ENCODE peak calls at places on chromosomes 16 and 17, in seven cellular contexts. O is H9, H is neuronal stem cell, J is IMR-90, K is mesenchymal stem cell, M is H1, Y is trophoblast cell. R is an unnamed sample.

GRCh38 chr16:47136101-47136820 is 7.5 kb downstream of the NETO2 start:
- DNase-seq in O (no peak), H (no peak), J (peak), K (peak), M (no peak), Y (no peak), R (peak)

GRCh38 chr16:4232541-4233386 is 9.1 kb downstream of the SRL start:
- DNase-seq in O (no peak), H (no peak), J (no peak), K (no peak), M (no peak), Y (no peak), R (no peak)

GRCh38 chr16:54588026-54588425 is 301.4 kb upstream of the IRX3 start:
- DNase-seq in O (no peak), H (no peak), J (no peak), K (no peak), M (no peak), Y (no peak), R (no peak)

GRCh38 chr16:27080870-27081269 is 14.1 kb downstream of the C16orf82 start:
- DNase-seq in O (peak), H (no peak), J (no peak), K (peak), M (no peak), Y (no peak), R (peak)

GRCh38 chr16:30983898-30984610 is 953 bp upstream of the HSD3B7 start:
- DNase-seq in O (no peak), H (no peak), J (no peak), K (no peak), M (no peak), Y (no peak), R (no peak)

GRCh38 chr17:63434951-63435571 is 11.0 kb downstream of the CYB561 start:
- DNase-seq in O (peak), H (no peak), J (peak), K (no peak), M (no peak), Y (no peak), R (no peak)

GRCh38 chr17:13640559-13640958 is 38.8 kb upstream of the HS3ST3A1 start:
- DNase-seq in O (no peak), H (no peak), J (peak), K (no peak), M (no peak), Y (no peak), R (no peak)

GRCh38 chr17:43878260-43879082 is 28.9 kb downstream of the MPP2 start:
- DNase-seq in O (peak), H (peak), J (peak), K (peak), M (peak), Y (peak), R (peak)

GRCh38 chr16:31477220-31478216 is 5.4 kb upstream of the SLC5A2 start:
- DNase-seq in O (peak), H (no peak), J (no peak), K (no peak), M (peak), Y (peak), R (peak)

GRCh38 chr17:31392856-31393748 is 1.6 kb downstream of the RAB11FIP4 start:
- DNase-seq in O (peak), H (no peak), J (no peak), K (no peak), M (peak), Y (no peak), R (no peak)

GRCh38 chr16:53099318-53100130 is 44.7 kb downstream of the CHD9 start:
- DNase-seq in O (peak), H (peak), J (peak), K (peak), M (peak), Y (peak), R (peak)

GRCh38 chr16:10997485-10997884 is 53.1 kb downstream of the CLEC16A start:
- DNase-seq in O (no peak), H (no peak), J (no peak), K (no peak), M (no peak), Y (no peak), R (no peak)

GRCh38 chr16:592518-593306 is 2.8 kb downstream of the RAB40C start:
- DNase-seq in O (no peak), H (no peak), J (no peak), K (peak), M (no peak), Y (peak), R (no peak)

GRCh38 chr17:42667088-42667951 is 8.2 kb downstream of the TUBG2 start:
- DNase-seq in O (peak), H (no peak), J (peak), K (peak), M (no peak), Y (no peak), R (no peak)

GRCh38 chr17:78821961-78822360 is 18.7 kb downstream of the USP36 start:
- DNase-seq in O (no peak), H (no peak), J (peak), K (no peak), M (no peak), Y (no peak), R (no peak)

GRCh38 chr17:18033442-18034099 is 5.4 kb downstream of the ATPAF2 start:
- DNase-seq in O (peak), H (peak), J (peak), K (peak), M (no peak), Y (peak), R (peak)

GRCh38 chr17:64537488-64537887 is 30.7 kb downstream of the CEP95 start:
- DNase-seq in O (no peak), H (no peak), J (no peak), K (no peak), M (no peak), Y (no peak), R (no peak)

GRCh38 chr17:41118721-41119120 is 548 bp upstream of the KRTAP4-11 start:
- DNase-seq in O (no peak), H (no peak), J (peak), K (no peak), M (no peak), Y (no peak), R (no peak)

GRCh38 chr17:40314557-40314953 is 5.6 kb downstream of the RARA start:
- DNase-seq in O (no peak), H (no peak), J (peak), K (peak), M (no peak), Y (peak), R (no peak)

GRCh38 chr17:1147664-1148063 is 32.1 kb downstream of the ABR start:
- DNase-seq in O (peak), H (peak), J (peak), K (peak), M (peak), Y (no peak), R (peak)

GRCh38 chr16:21100447-21100846 is 50.2 kb downstream of the DNAH3 start:
- DNase-seq in O (no peak), H (no peak), J (peak), K (peak), M (no peak), Y (no peak), R (no peak)

GRCh38 chr16:49598386-49599170 is 225.0 kb downstream of the C16orf78 start:
- DNase-seq in O (peak), H (no peak), J (no peak), K (no peak), M (peak), Y (no peak), R (no peak)

GRCh38 chr17:45301674-45302073 is 15.1 kb downstream of the MAP3K14 start:
- DNase-seq in O (no peak), H (no peak), J (no peak), K (no peak), M (no peak), Y (no peak), R (no peak)

GRCh38 chr16:23608194-23608593 is 12.1 kb upstream of the NDUFAB1 start:
- DNase-seq in O (no peak), H (no peak), J (peak), K (peak), M (no peak), Y (no peak), R (no peak)

GRCh38 chr17:52149626-52150025 is 8.9 kb downstream of the CA10 start:
- DNase-seq in O (no peak), H (no peak), J (no peak), K (no peak), M (no peak), Y (no peak), R (no peak)

GRCh38 chr16:83995756-83996155 is 27.7 kb downstream of the NECAB2 start:
- DNase-seq in O (peak), H (peak), J (peak), K (no peak), M (peak), Y (no peak), R (peak)

GRCh38 chr17:78346605-78347250 is 13.1 kb downstream of the SOCS3 start:
- DNase-seq in O (no peak), H (no peak), J (peak), K (no peak), M (no peak), Y (no peak), R (no peak)

DNA sequence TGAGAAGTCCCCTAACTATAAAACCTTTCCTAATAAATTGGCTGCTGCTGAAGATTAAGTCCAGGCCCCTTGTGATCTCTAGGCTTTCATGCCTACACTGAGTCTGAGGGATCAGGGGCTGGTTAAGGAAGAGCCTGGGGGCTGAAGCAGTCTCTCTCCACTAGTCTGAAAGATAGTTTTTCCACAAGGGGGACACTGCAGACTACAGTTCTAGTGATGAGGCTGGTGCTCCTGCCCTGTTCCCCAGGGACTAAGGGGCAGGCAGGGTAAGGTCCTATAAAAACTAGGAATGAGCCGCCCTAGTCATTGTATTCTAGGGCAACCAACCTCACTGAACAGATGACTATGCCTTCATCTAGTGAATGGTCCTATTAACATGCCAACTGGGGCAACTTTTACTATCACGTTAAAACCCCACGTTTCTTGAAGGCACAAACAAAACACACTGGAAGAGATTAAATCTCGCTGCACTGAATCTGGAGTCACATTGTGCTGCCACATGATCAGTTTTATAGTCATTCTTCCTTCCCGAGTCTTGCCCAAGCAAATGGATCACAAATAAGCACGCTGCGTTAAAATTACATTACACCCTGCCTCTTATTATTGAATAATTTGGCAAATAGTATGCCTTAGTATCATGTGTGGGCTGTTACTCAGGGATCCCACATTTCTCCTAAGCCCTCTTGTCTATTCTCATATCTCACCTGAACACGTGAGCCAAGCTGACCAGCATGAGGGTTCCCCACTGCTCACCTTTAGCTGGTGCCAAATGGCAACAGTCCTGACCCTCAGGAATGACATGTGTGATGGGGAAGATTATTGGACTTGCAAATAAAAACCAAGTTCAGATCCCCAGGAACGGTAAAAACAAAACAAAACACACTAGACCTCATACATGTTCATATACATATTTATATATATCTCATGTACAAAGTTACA is 95.4 kb upstream of the TOB1 start:
- DNase-seq in O (no peak), H (no peak), J (no peak), K (no peak), M (no peak), Y (no peak), R (no peak)
- H3K4me2 ChIP-seq in O (no peak), H (no peak), J (no peak), K (no peak), M (no peak), Y (no peak), R (no peak)

DNA sequence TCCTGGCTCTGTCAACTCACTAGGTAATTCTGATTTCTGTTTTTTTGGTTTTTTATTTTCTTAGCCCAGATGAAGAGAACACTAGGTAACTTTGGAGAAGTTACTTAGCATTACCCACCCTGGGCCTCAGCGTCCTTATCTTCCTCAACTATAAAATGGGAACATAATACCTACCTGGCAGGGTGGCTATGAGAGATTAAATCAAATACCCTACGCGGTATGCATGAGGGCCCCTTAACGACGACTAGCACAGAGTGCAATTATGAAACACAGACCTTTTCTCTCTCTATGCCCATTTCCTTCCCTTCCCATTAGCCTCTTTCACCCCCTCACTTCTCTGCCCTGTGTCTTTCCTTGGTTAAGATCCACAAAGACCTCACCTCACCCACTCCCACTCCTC is 11.1 kb downstream of the XPO6 start:
- DNase-seq in O (no peak), H (no peak), J (no peak), K (no peak), M (no peak), Y (peak), R (no peak)
- H2BK5ac ChIP-seq in O (no peak), H (no peak), J (peak), K (no peak), M (no peak), Y (no peak), R (no peak)

DNA sequence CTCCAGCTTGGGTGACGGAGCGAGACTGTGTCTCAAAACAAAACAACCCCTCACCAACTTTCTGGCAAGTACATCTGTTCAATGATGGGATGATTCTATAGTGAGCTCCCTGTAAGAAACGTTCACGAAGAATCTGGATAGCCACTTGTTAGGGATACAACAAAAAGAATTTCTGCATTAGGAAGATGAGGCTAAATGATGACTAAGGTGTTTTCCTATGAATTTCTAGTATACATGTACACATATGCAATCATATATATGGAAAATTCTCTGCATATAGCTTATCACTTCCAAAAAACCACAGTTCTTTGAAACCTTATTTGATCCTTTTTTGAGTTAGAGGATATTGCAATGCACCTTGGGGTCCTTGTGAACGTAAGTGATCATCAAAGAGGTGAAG is 64.4 kb upstream of the CLEC18A start:
- DNase-seq in O (no peak), H (no peak), J (no peak), K (no peak), M (no peak), Y (no peak), R (no peak)
- H3K4me2 ChIP-seq in O (no peak), H (no peak), J (no peak), K (no peak), M (no peak), Y (no peak), R (no peak)

DNA sequence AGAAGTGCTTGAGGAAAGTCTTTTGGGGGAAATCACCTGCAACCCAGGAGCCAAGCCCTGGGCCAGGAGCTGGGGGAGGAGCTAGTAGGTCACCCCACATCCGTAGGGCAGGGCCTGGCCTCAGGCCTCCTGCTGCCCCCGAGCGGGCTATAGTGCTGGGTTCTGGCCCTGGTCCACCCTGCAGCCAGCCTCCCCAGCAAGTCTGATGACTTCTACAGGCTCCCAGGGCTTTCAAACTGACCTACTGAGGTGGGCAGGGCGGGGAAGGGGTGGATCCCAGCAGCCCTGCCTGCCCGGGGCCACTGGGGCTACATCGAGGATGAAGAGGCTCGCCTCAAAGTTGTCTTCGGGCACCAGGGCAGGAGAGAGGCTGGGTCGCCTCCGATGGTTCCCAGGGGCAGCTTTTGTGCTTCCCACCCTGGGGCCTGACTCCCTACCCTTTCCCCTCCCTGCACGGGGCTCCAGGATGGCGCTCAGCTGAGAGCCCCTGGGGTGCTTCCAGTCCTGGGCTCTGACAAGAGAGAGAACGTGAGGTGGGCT is 5.0 kb downstream of the CENPX start:
- DNase-seq in O (no peak), H (no peak), J (no peak), K (no peak), M (no peak), Y (no peak), R (no peak)
- H2BK5ac ChIP-seq in O (no peak), H (no peak), J (no peak), K (no peak), M (no peak), Y (no peak), R (no peak)

R was measured in mesendoderm.